ENCODE peak calls at places on chromosomes 1 and 21, in nine cellular contexts. J is fibroblast of lung, A is keratinocyte, B is colonic mucosa, O is endodermal cell, S is IMR-90, I is K562, Z is astrocyte, Q is neural progenitor cell. P is an unnamed sample.

GRCh38 chr1:204929487-204930185 is 59.0 kb downstream of the NFASC start:
- DNase-seq in Q (no peak), J (no peak), S (no peak), A (no peak), I (no peak), Z (no peak), O (peak), B (no peak), P (no peak)

GRCh38 chr1:26289158-26290059 is 9.5 kb downstream of the SH3BGRL3 start:
- DNase-seq in Z (no peak), O (no peak), S (no peak), I (no peak), J (no peak), B (no peak), Q (peak), A (no peak), P (peak)

GRCh38 chr1:162056043-162056442 is 13.4 kb upstream of the NOS1AP start:
- DNase-seq in I (peak), A (no peak), Q (peak), Z (peak), J (peak), O (peak), B (peak), S (peak), P (no peak)

GRCh38 chr1:1359668-1360468 is 1.5 kb upstream of the MXRA8 start:
- DNase-seq in O (no peak), B (peak), J (peak), A (no peak), Q (no peak), I (no peak), Z (peak), S (peak), P (peak)

GRCh38 chr1:93679546-93679945 is 2.1 kb downstream of the BCAR3 start:
- DNase-seq in A (no peak), S (peak), Z (peak), J (peak), O (peak), I (no peak), B (no peak), Q (no peak), P (no peak)

GRCh38 chr1:208003241-208003640 is 92.3 kb upstream of the CD34 start:
- DNase-seq in I (no peak), J (no peak), Z (no peak), S (no peak), O (peak), A (no peak), Q (no peak), B (no peak), P (no peak)

GRCh38 chr1:156906206-156906910 is 12.8 kb downstream of the PEAR1 start:
- DNase-seq in Z (no peak), A (no peak), O (no peak), J (no peak), Q (no peak), I (no peak), B (no peak), S (no peak), P (peak)

GRCh38 chr1:18149113-18149641 is 41.6 kb downstream of the IGSF21 start:
- DNase-seq in J (no peak), S (no peak), Z (no peak), Q (peak), I (no peak), O (peak), A (no peak), B (no peak), P (no peak)

GRCh38 chr1:206786212-206786886 is 14.1 kb upstream of the IL10 start:
- DNase-seq in Z (no peak), A (no peak), O (no peak), S (no peak), I (no peak), J (no peak), B (no peak), Q (no peak), P (no peak)

GRCh38 chr1:112957133-112957812 is 1.3 kb upstream of the SLC16A1 start:
- DNase-seq in J (peak), O (peak), S (peak), A (no peak), I (no peak), B (peak), Z (peak), Q (peak), P (no peak)

GRCh38 chr21:40793057-40793456 is 53.9 kb downstream of the DSCAM start:
- DNase-seq in O (no peak), J (no peak), B (no peak), S (peak), I (no peak), Z (peak), Q (no peak), A (no peak), P (no peak)

GRCh38 chr1:15348648-15349047 is 61.0 kb upstream of the EFHD2 start:
- DNase-seq in A (no peak), S (no peak), J (no peak), B (no peak), Z (no peak), I (no peak), Q (no peak), O (no peak), P (peak)

GRCh38 chr1:245484176-245484575 is 329.4 kb downstream of the KIF26B start:
- DNase-seq in I (no peak), J (no peak), Z (no peak), O (peak), A (no peak), S (no peak), Q (no peak), B (no peak), P (no peak)

GRCh38 chr21:25862596-25862995 is 127.8 kb downstream of the GABPA start:
- DNase-seq in Z (peak), I (peak), A (no peak), S (peak), O (no peak), B (no peak), Q (peak), J (peak), P (no peak)

GRCh38 chr1:201982082-201982922 is at the start of gene RNPEP:
- DNase-seq in Z (peak), O (peak), I (peak), J (peak), Q (peak), A (no peak), B (peak), S (peak), P (peak)

GRCh38 chr1:38578444-38578951 is 281.1 kb downstream of the RRAGC start:
- DNase-seq in I (no peak), Z (no peak), B (no peak), S (no peak), O (peak), Q (peak), A (no peak), J (no peak), P (no peak)

GRCh38 chr1:112325504-112325903 is 70.5 kb upstream of the CTTNBP2NL start:
- DNase-seq in S (no peak), A (no peak), O (peak), Q (peak), J (no peak), I (no peak), Z (no peak), B (no peak), P (no peak)

GRCh38 chr1:73162576-73162975 is 880.2 kb upstream of the NEGR1 start:
- DNase-seq in A (no peak), Q (no peak), Z (peak), S (no peak), I (no peak), B (no peak), O (no peak), J (no peak), P (no peak)

GRCh38 chr1:223547316-223548114 is 118.0 kb downstream of the CAPN8 start:
- DNase-seq in J (no peak), O (no peak), B (no peak), Q (no peak), S (no peak), A (no peak), I (no peak), Z (no peak), P (no peak)

GRCh38 chr1:46948629-46949282 is 7.5 kb upstream of the CYP4A11 start:
- DNase-seq in Z (no peak), O (no peak), S (no peak), J (no peak), A (no peak), I (no peak), Q (no peak), B (peak), P (no peak)

GRCh38 chr21:44557491-44558328 is 885 bp downstream of the KRTAP10-3 start:
- DNase-seq in A (no peak), B (no peak), Q (no peak), I (no peak), O (peak), S (no peak), J (no peak), Z (no peak), P (no peak)

GRCh38 chr1:26784023-26784871 is 3.5 kb upstream of the PIGV start:
- DNase-seq in S (peak), Z (peak), O (peak), Q (peak), J (peak), I (peak), B (peak), A (no peak), P (no peak)

GRCh38 chr1:179121159-179121938 is 39.5 kb downstream of the TOR3A start:
- DNase-seq in Q (peak), J (peak), A (no peak), S (peak), B (peak), Z (no peak), I (no peak), O (peak), P (no peak)

DNA sequence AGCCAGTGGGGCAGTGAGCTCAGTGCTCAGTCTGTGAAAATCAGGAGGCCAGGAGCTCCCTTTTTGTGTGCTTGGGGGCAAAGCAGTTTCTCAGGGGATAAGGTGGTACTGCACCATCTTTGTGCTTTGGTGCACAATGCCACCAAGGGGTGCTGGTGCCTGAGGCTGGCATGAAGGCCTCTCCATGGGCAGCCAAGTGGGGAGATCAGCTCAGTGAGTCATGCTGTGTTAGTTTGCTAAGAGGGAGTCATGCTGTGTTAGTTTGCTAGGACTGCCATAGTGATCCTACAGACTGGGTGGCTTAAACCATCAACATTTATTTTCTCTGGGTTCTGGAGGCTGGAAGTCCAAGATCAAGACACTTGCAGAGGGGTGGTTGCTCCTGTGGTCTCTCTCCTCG is 428.1 kb downstream of the PRDM2 start:
- DNase-seq in J (no peak), A (no peak), S (no peak), Q (no peak), Z (no peak), B (no peak), O (no peak), I (no peak), P (no peak)
- TF ChIP-seq CTCF in J (no peak), A (no peak), S (no peak), Q (no peak), Z (no peak), B (no peak), O (no peak), I (no peak), P (no peak)

GRCh38 chr1:217919683-217920502 is 288.7 kb downstream of the SPATA17 start:
- DNase-seq in B (no peak), J (peak), S (no peak), Z (peak), A (no peak), I (no peak), O (peak), Q (peak), P (no peak)
- H3K4me3 ChIP-seq in B (no peak), J (no peak), S (no peak), Z (no peak), A (no peak), I (no peak), O (no peak), Q (no peak), P (no peak)

DNA sequence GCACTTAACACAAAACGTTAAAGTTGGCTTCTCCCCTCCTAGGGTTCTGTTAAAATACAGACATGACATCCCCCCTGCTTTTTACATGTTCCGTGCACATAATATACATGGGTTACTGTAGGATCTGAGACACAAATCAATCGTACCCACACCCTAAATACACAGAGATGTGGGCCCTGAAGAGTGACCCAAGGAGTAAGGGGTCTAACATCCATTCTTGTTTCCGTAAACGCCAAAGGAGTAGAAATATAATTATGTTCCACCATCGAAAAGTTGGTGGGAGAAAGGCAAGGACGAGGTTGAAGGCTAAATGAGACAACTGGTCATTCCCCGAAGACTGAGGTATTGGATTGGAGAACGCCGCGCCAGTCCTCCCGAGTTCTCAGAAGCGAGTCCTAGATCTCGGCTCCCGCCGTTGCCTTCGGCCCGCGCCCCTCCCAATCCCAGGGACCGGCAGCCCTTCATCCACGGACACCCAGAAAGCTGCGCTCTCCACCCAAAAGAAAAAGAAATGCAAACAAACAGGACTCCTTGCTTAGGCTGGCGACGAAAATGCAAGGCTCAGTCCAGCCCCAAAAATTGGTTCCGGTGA is 1.2 kb downstream of the TBX15 start:
- DNase-seq in A (no peak), S (no peak), I (no peak), J (no peak), B (no peak), Z (no peak), O (no peak), Q (no peak), P (no peak)
- H3K9ac ChIP-seq in A (no peak), S (no peak), I (peak), J (no peak), B (no peak), Z (peak), O (no peak), Q (no peak), P (no peak)

DNA sequence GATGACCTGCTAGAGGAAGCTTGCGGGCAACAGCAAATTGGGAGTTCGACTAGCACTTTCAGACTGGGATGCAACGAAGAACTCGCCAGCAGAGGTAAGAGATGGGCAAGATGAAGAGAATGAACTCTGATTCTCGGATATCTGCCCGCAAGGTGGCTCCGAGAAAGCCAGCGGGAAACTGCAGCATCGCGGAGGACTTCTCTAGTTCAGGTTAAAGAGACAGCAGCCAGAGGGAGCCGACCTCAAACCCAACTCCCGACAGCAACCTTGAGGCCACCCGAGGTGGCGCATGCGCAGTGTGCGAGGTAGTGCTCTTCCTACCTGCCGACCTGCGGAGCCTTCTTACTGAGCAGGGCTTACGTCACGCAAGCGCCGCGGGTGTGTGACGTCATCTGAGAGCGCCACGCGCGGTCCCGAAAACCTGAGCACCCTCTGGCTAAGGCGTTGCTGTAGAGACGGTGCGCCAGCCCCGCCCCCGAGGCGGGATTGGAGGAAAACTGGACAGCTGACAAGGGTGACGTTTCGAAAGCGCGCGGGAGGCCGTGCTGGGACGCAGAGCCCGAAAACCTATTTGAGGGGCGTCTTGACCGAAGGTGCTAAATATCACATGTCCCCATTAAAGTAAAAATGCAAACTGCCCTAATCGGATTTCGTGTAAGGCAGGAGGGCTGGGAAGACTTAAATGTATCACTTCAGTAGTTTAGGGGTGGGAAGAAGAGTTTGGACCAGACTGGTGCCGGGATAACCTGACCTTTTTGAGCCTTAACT is 110.5 kb upstream of the SLC25A33 start:
- DNase-seq in I (peak), S (peak), Q (peak), B (peak), A (peak), Z (peak), O (peak), J (peak), P (peak)
- TF ChIP-seq CTCF in I (no peak), S (peak), Q (peak), B (no peak), A (peak), Z (no peak), O (peak), J (no peak), P (no peak)

DNA sequence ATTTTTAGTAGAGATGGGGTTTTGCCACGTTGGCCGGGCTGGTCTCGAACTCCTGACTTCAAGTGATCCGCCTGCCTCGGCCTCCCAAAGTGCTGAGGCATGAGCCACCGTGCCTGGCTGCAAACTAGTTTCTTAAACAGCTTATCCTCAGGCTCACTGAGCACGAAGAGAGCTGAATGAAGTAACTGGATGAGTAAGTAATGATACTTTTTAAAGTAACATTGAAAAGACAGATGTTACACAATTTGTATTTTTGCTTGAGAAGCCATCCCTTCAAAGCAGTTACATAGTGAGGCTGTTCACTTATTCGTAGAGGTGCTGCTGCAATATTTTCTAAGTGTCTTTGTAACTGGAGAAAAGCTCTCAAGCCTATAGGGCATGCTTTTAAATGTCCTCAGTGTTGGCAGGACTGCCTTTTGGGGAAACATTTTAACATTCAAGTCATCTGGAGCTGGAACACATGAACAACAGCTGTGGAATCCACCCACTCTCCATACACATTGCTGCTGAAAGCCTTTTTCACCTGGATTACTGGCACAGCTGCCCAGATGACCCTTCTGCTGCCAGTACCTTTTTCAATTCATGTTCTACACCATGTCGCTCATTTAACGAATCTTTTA is 2.7 kb upstream of the YBX1 start:
- DNase-seq in I (no peak), Q (no peak), Z (peak), B (no peak), O (no peak), J (no peak), S (peak), A (no peak), P (no peak)
- H3K4me3 ChIP-seq in I (peak), Q (peak), Z (no peak), B (no peak), O (no peak), J (no peak), S (no peak), A (no peak), P (no peak)

DNA sequence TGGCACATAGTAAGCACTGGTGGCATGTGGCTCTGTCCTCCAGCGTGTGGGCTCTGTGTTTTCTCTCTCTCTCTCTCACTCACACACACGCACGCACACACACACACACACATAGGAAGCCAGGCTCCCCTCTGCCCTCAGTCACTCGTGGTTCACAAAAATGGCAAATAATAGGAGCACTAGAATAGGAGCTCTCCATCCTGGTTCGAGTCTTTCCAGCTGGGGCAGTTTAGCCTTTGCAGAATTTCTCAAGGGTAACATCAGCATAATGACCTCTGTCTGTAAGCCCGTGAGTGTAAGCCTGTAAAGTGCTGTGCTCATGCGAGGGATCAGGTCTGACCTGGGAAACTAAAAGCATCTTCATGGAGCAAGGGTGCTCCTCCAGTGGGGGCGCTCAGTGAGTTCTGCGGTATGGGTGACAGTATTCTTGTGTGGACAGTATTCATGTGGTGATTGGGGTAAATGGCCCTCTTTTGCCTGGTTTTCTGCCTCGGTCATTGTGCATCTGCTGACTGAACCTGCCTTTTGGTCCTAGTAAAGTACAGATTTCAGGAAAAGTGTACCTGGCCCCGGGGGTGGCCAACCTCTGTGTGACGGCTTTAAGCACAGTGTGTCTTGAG is 839 bp upstream of the ZC3H12A start:
- DNase-seq in I (no peak), O (no peak), Q (no peak), A (no peak), S (no peak), B (peak), J (no peak), Z (peak), P (no peak)
- H3K9ac ChIP-seq in I (peak), O (no peak), Q (no peak), A (peak), S (peak), B (peak), J (no peak), Z (peak), P (peak)

GRCh38 chr1:231724876-231725647 is 98.5 kb downstream of the DISC1 start:
- DNase-seq in J (peak), A (no peak), B (peak), Q (peak), S (peak), I (peak), O (peak), Z (peak), P (no peak)
- TF ChIP-seq CTCF in J (peak), A (peak), B (peak), Q (peak), S (peak), I (peak), O (peak), Z (peak), P (peak)

GRCh38 chr1:230120289-230120948 is 53.4 kb downstream of the GALNT2 start:
- DNase-seq in O (no peak), I (no peak), B (no peak), S (no peak), Q (no peak), Z (no peak), A (no peak), J (no peak), P (no peak)
- H3K4me3 ChIP-seq in O (no peak), I (no peak), B (no peak), S (no peak), Q (no peak), Z (no peak), A (no peak), J (no peak), P (no peak)

P was measured in kidney.